ENCODE peak calls at places on chromosomes 4 and X, in five cellular contexts. R, D, Q, U and Y are unnamed samples.
A peak's percentile ranks its signal among the peaks of the same experiment; 100 is the strongest.

GRCh38 chr4:38170380-38170779 is 210.2 kb downstream of the PTTG2 start:
- DNase-seq in D (no peak), Q (no peak), U (no peak), R (no peak), Y (no peak)

GRCh38 chr4:79576480-79576803 is 168.4 kb upstream of the GK2 start:
- DNase-seq in D (peak; percentile 55), U (peak; percentile 38), R (peak; percentile 22), Q (peak; percentile 16), Y (peak; percentile 67)

GRCh38 chr4:74805601-74806000 is 11.3 kb upstream of the BTC start:
- DNase-seq in Q (no peak), R (peak; percentile 77), U (no peak), D (no peak), Y (no peak)

GRCh38 chr4:147547314-147548056 is 66.6 kb downstream of the EDNRA start:
- DNase-seq in Q (no peak), U (no peak), R (peak; percentile 63), D (no peak), Y (no peak)

GRCh38 chrX:30147996-30148643 is 67.2 kb upstream of the MAGEB2 start:
- DNase-seq in U (no peak), D (no peak), R (no peak), Q (no peak), Y (no peak)

GRCh38 chr4:189940178-189941004 is at the start of gene FRG1:
- DNase-seq in U (peak; percentile 98), D (peak; percentile 83), Q (peak; percentile 99), R (peak; percentile 94), Y (peak; percentile 91)

GRCh38 chrX:13790206-13791131 is 26.4 kb downstream of the GPM6B start:
- DNase-seq in U (no peak), R (no peak), D (no peak), Q (no peak), Y (no peak)

GRCh38 chrX:15564981-15565579 is 35.7 kb downstream of the ACE2 start:
- DNase-seq in U (peak; percentile 84), R (peak; percentile 48), D (peak; percentile 21), Q (peak; percentile 7), Y (peak; percentile 5)

GRCh38 chr4:145347684-145348083 is 134.0 kb upstream of the SMAD1 start:
- DNase-seq in R (peak; percentile 47), U (no peak), D (no peak), Q (no peak), Y (no peak)

GRCh38 chrX:82589410-82589809 is 918.7 kb upstream of the POU3F4 start:
- DNase-seq in D (no peak), Q (no peak), U (no peak), R (peak; percentile 8), Y (no peak)

GRCh38 chr4:153497988-153498967 is 32.1 kb downstream of the TMEM131L start:
- DNase-seq in D (no peak), R (peak; percentile 68), Q (peak; percentile 44), U (peak; percentile 52), Y (no peak)

GRCh38 chr4:84920591-84920990 is 45.9 kb downstream of the WDFY3 start:
- DNase-seq in D (no peak), Q (no peak), R (peak; percentile 21), U (peak; percentile 16), Y (no peak)

GRCh38 chr4:36269533-36269932 is 11.9 kb upstream of the DTHD1 start:
- DNase-seq in Q (no peak), D (no peak), U (no peak), R (no peak), Y (no peak)

GRCh38 chr4:89258506-89258905 is 49.1 kb downstream of the GPRIN3 start:
- DNase-seq in D (no peak), R (no peak), Q (no peak), U (no peak), Y (no peak)

GRCh38 chr4:59369228-59369627 is 1830.9 kb upstream of the ADGRL3 start:
- DNase-seq in U (no peak), D (no peak), R (no peak), Q (no peak), Y (no peak)

GRCh38 chr4:6257243-6258025 is 12.2 kb upstream of the WFS1 start:
- DNase-seq in R (no peak), U (no peak), Q (no peak), D (no peak), Y (no peak)

GRCh38 chrX:54894159-54894558 is 26.5 kb upstream of the TRO start:
- DNase-seq in D (no peak), Q (no peak), U (no peak), R (no peak), Y (no peak)

GRCh38 chrX:39645059-39645895 is 452.5 kb downstream of the BCOR start:
- DNase-seq in Q (no peak), R (peak; percentile 79), D (no peak), U (peak; percentile 94), Y (no peak)

GRCh38 chr4:5678977-5679376 is 29.4 kb downstream of the EVC2 start:
- DNase-seq in Q (no peak), U (no peak), D (no peak), R (no peak), Y (no peak)

GRCh38 chr4:147707892-147708672 is 23.8 kb upstream of the ARHGAP10 start:
- DNase-seq in D (peak; percentile 54), Q (peak; percentile 52), U (no peak), R (peak; percentile 49), Y (peak; percentile 41)

GRCh38 chr4:137394000-137394399 is 138.3 kb downstream of the PCDH18 start:
- DNase-seq in D (no peak), U (no peak), Q (no peak), R (no peak), Y (no peak)

GRCh38 chrX:104432321-104432720 is 133.7 kb upstream of the IL1RAPL2 start:
- DNase-seq in Q (no peak), U (no peak), R (no peak), D (no peak), Y (no peak)

GRCh38 chr4:155807021-155807420 is 48.2 kb downstream of the GUCY1B1 start:
- DNase-seq in U (no peak), D (no peak), Q (no peak), R (no peak), Y (no peak)

GRCh38 chrX:107565916-107566602 is 62.3 kb upstream of the PRPS1 start:
- DNase-seq in R (peak; percentile 64), U (no peak), Q (no peak), D (no peak), Y (peak; percentile 9)

GRCh38 chr4:77193046-77193445 is 36.0 kb downstream of the CCNG2 start:
- DNase-seq in U (no peak), D (no peak), Q (no peak), R (no peak), Y (no peak)
- H3K4me3 ChIP-seq in U (no peak overlapping the region), D (no peak overlapping the region), Q (peak overlapping the region; percentile 25), R (no peak overlapping the region), Y (no peak overlapping the region)

DNA sequence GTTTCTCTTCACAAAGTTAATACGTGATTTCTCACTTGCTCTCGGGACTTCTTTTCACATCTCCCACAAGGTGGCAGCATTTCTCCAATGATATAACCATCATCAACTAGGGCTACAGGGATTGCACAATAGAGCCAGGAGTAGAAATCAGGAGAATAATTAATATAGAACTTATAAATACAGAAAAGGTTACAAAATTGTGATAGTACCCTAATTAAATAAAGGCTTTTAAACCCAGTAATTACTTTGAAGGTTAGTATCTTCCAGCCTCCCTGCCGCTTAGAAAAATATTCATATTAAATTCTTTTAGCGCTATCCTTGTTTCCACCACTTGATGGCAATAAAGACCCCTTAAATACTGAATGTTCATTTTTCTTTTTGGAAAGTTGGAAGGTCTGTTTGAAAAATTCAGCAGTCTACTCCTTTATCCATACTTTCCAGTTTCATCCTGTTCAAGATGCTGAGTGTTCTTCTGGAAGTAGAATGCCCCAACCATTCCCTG is 65.8 kb downstream of the RASGEF1B start:
- DNase-seq in Q (peak; percentile 80), R (peak; percentile 57), U (no peak), D (peak; percentile 77), Y (peak; percentile 65)
- H3K4me3 ChIP-seq in Q (no peak overlapping the region), R (no peak overlapping the region), U (peak overlapping the region; percentile 26), D (no peak overlapping the region), Y (no peak overlapping the region)

GRCh38 chr4:3011456-3012220 is 48.3 kb downstream of the GRK4 start:
- DNase-seq in Q (no peak), R (no peak), D (no peak), U (no peak), Y (no peak)

GRCh38 chr4:3013323-3013722 is 50.0 kb downstream of the GRK4 start:
- DNase-seq in Q (no peak), U (no peak), D (no peak), R (no peak), Y (no peak)

GRCh38 chr4:3009422-3009821 is 46.1 kb downstream of the GRK4 start:
- DNase-seq in Q (no peak), R (no peak), U (no peak), D (no peak), Y (no peak)

GRCh38 chr4:3010577-3010976 is 47.2 kb downstream of the GRK4 start:
- DNase-seq in Q (no peak), R (no peak), D (no peak), U (no peak), Y (no peak)

DNA sequence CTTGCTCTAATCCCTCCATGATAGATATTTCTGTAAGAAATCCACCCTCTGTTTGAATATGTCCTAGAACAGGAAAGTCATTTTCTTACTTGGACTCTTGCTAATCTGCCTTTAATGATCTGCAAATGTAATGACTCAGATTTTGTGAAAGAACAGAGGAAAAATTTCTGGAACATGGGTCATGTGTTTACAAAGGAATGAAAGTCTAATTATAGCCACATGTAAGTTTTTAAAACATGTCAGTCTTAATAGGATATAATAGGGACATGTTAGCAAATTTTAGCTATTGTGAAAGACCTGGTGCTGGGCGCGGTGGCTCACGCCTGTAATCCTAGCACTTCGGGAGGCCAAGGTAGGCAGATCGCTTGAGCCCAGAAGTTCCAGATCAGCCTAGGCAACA is 47.6 kb downstream of the GRK4 start:
- DNase-seq in Q (no peak), R (no peak), U (no peak), D (no peak), Y (no peak)
- H3K4me3 ChIP-seq in Q (no peak overlapping the region), R (no peak overlapping the region), U (no peak overlapping the region), D (no peak overlapping the region), Y (no peak overlapping the region)

GRCh38 chr4:98643760-98644159 is 14.7 kb downstream of the TSPAN5 start:
- DNase-seq in Q (no peak), D (no peak), U (no peak), R (no peak), Y (no peak)
- H3K4me3 ChIP-seq in Q (no peak overlapping the region), D (peak overlapping the region; percentile 32), U (no peak overlapping the region), R (no peak overlapping the region), Y (no peak overlapping the region)

GRCh38 chr4:28449080-28449479 is 1588.4 kb downstream of the STIM2 start:
- DNase-seq in Q (no peak), D (no peak), R (no peak), U (no peak), Y (no peak)
- H3K4me3 ChIP-seq in Q (no peak overlapping the region), D (no peak overlapping the region), R (no peak overlapping the region), U (no peak overlapping the region), Y (no peak overlapping the region)

GRCh38 chr4:8871417-8872401 is at the start of gene HMX1:
- DNase-seq in R (no peak), Q (no peak), U (peak; percentile 73), D (no peak), Y (no peak)
- H3K4me3 ChIP-seq in R (no peak within 1 kb of the TSS), Q (no peak within 1 kb of the TSS), U (peak within 1 kb of the TSS; percentile 35), D (no peak within 1 kb of the TSS), Y (no peak within 1 kb of the TSS)

GRCh38 chrX:44980403-44980802 is 107.4 kb downstream of the KDM6A start:
- DNase-seq in Q (no peak), R (no peak), D (no peak), U (no peak), Y (no peak)

GRCh38 chrX:44975666-44976263 is 102.8 kb downstream of the KDM6A start:
- DNase-seq in R (no peak), U (no peak), Q (no peak), D (no peak), Y (peak; percentile 1)

GRCh38 chrX:44978976-44979375 is 106.0 kb downstream of the KDM6A start:
- DNase-seq in R (no peak), D (no peak), Q (no peak), U (no peak), Y (no peak)

GRCh38 chrX:44980883-44981282 is 107.9 kb downstream of the KDM6A start:
- DNase-seq in R (no peak), U (no peak), Q (no peak), D (no peak), Y (no peak)
- H3K4me3 ChIP-seq in R (no peak overlapping the region), U (no peak overlapping the region), Q (no peak overlapping the region), D (no peak overlapping the region), Y (no peak overlapping the region)